ENCODE peak calls at places on chromosomes 5 and 9, in five cellular contexts. L is fibroblast of pulmonary artery, M is tibial nerve, Q is vagina, P is colonic mucosa. X is an unnamed sample.

GRCh38 chr9:127393680-127394079 is 3.3 kb upstream of the SLC2A8 start:
- DNase-seq in M (no peak), Q (no peak), L (peak), P (no peak), X (no peak)

GRCh38 chr9:70403166-70403565 is 11.3 kb downstream of the KLF9 start:
- DNase-seq in L (no peak), M (no peak), Q (no peak), P (no peak), X (no peak)

GRCh38 chr5:98904786-98905185 is 24.0 kb downstream of the CHD1 start:
- DNase-seq in P (no peak), L (peak), Q (no peak), M (no peak), X (peak)

GRCh38 chr9:134168731-134169130 is 4.4 kb upstream of the RNU6ATAC start:
- DNase-seq in Q (no peak), P (no peak), L (peak), M (no peak), X (no peak)

GRCh38 chr5:180117378-180117725 is 45.8 kb upstream of the RNF130 start:
- DNase-seq in Q (no peak), M (no peak), P (no peak), L (no peak), X (no peak)

GRCh38 chr5:5078009-5078897 is 61.9 kb upstream of the ADAMTS16 start:
- DNase-seq in M (no peak), P (no peak), Q (no peak), L (no peak), X (peak)

GRCh38 chr5:54470191-54470590 is 14.7 kb downstream of the HSPB3 start:
- DNase-seq in P (no peak), L (peak), Q (no peak), M (no peak), X (no peak)

GRCh38 chr5:138459311-138459710 is 6.0 kb upstream of the EGR1 start:
- DNase-seq in Q (no peak), P (peak), M (no peak), L (no peak), X (no peak)

GRCh38 chr9:25964239-25964638 is 286.0 kb upstream of the TUSC1 start:
- DNase-seq in Q (no peak), L (peak), P (peak), M (no peak), X (peak)

GRCh38 chr9:123865226-123865625 is 64.7 kb downstream of the DENND1A start:
- DNase-seq in P (no peak), L (no peak), M (no peak), Q (no peak), X (no peak)

GRCh38 chr5:541888-542692 is 17.8 kb upstream of the SLC9A3 start:
- DNase-seq in Q (no peak), L (no peak), P (no peak), M (peak), X (no peak)

GRCh38 chr5:40736103-40736875 is 19.5 kb downstream of the TTC33 start:
- DNase-seq in Q (no peak), M (no peak), P (no peak), L (peak), X (peak)

GRCh38 chr5:135741040-135741439 is 93.4 kb upstream of the SLC25A48 start:
- DNase-seq in P (peak), L (no peak), M (no peak), Q (peak), X (no peak)

GRCh38 chr9:12794024-12794799 is 19.4 kb downstream of the LURAP1L start:
- DNase-seq in L (peak), M (no peak), P (no peak), Q (no peak), X (peak)

GRCh38 chr5:133683646-133684290 is 71.4 kb upstream of the FSTL4 start:
- DNase-seq in L (no peak), P (no peak), M (no peak), Q (peak), X (no peak)

GRCh38 chr5:133675376-133676154 is 63.2 kb upstream of the FSTL4 start:
- DNase-seq in M (no peak), P (peak), L (no peak), Q (no peak), X (no peak)

GRCh38 chr5:91072891-91073290 is 310.2 kb downstream of the ARRDC3 start:
- DNase-seq in P (no peak), M (no peak), L (peak), Q (no peak), X (peak)

GRCh38 chr5:180113660-180114303 is 42.2 kb upstream of the RNF130 start:
- DNase-seq in L (no peak), Q (no peak), P (no peak), M (no peak), X (no peak)

GRCh38 chr9:95874303-95874988 is 1.0 kb upstream of the ERCC6L2 start:
- DNase-seq in M (no peak), Q (no peak), P (peak), L (peak), X (peak)

GRCh38 chr5:99019254-99019653 is 90.4 kb upstream of the CHD1 start:
- DNase-seq in P (no peak), M (no peak), Q (no peak), L (peak), X (no peak)

GRCh38 chr5:154767537-154767936 is 12.4 kb downstream of the LARP1 start:
- DNase-seq in Q (no peak), L (no peak), M (no peak), P (no peak), X (no peak)

GRCh38 chr5:154765396-154765925 is 10.3 kb downstream of the LARP1 start:
- DNase-seq in Q (no peak), P (no peak), M (no peak), L (no peak), X (no peak)

GRCh38 chr5:154762700-154763099 is 7.5 kb downstream of the LARP1 start:
- DNase-seq in P (no peak), L (no peak), M (no peak), Q (no peak), X (no peak)

GRCh38 chr5:154766558-154767281 is 11.5 kb downstream of the LARP1 start:
- DNase-seq in Q (no peak), L (no peak), M (no peak), P (no peak), X (no peak)

DNA sequence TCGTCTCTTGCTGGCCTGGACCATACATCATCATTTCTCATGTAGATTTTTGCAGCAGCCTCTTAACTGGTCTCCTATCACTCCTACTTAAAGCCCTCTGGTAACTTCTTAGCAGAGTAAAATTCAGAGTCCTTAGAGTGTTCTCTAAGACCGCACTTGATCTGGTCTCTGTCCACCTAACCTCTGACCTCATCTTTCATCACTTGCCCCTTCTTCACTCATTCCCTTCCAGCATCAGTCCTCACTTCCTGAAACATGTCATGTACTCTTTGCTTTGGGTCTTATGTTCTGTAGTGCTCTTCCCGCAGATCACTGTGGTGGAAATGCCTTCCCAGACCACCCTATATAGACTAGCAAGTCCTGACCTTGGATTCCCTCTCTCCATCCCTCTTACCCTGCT is 9.8 kb downstream of the LARP1 start:
- DNase-seq in M (no peak), Q (no peak), P (no peak), L (no peak), X (no peak)
- TF ChIP-seq CTCF in M (no peak), Q (no peak), P (no peak), L (no peak), X (no peak)

GRCh38 chr5:75048457-75048953 is 3.9 kb downstream of the GCNT4 start:
- DNase-seq in P (no peak), L (no peak), Q (no peak), M (no peak), X (no peak)
- H3K4me3 ChIP-seq in P (no peak), L (no peak), Q (peak), M (no peak), X (no peak)

GRCh38 chr5:7464182-7464581 is 68.2 kb downstream of the ADCY2 start:
- DNase-seq in Q (no peak), M (no peak), L (no peak), P (no peak), X (no peak)
- TF ChIP-seq CTCF in Q (no peak), M (no peak), L (no peak), P (no peak), X (no peak)

GRCh38 chr5:21613971-21614488 is 1239.1 kb downstream of the CDH12 start:
- DNase-seq in P (no peak), L (no peak), M (no peak), Q (no peak), X (no peak)
- H3K4me3 ChIP-seq in P (no peak), L (no peak), M (no peak), Q (no peak), X (no peak)

GRCh38 chr5:23303433-23303832 is 204.0 kb upstream of the PRDM9 start:
- DNase-seq in P (no peak), M (no peak), Q (no peak), L (no peak), X (no peak)
- TF ChIP-seq CTCF in P (no peak), M (no peak), Q (no peak), L (peak), X (no peak)

X was measured in epithelial cell of esophagus.